ENCODE peak calls at places on chromosomes 5 and 9, in four cellular contexts. K, G, O and L are unnamed samples.

GRCh38 chr5:102049517-102049916 is 246.6 kb downstream of the SLCO4C1 start:
- DNase-seq in K (no peak), G (no peak), O (no peak), L (no peak)

GRCh38 chr9:125631391-125632085 is 75.5 kb downstream of the MAPKAP1 start:
- DNase-seq in K (peak; percentile 32), G (peak; percentile 77), O (no peak), L (no peak)

GRCh38 chr5:97501286-97501964 is 318.4 kb upstream of the RIOK2 start:
- DNase-seq in K (no peak), G (no peak), O (no peak), L (no peak)

GRCh38 chr5:132641841-132642240 is 16.1 kb upstream of the IL13 start:
- DNase-seq in K (no peak), G (no peak), O (no peak), L (no peak)

GRCh38 chr9:21758540-21758939 is 43.9 kb upstream of the MTAP start:
- DNase-seq in K (no peak), G (no peak), O (no peak), L (no peak)

GRCh38 chr9:97790542-97790941 is 62.5 kb upstream of the FOXE1 start:
- DNase-seq in K (no peak), G (no peak), O (no peak), L (no peak)

GRCh38 chr9:94919376-94920098 is 193.0 kb downstream of the AOPEP start:
- DNase-seq in K (no peak), G (no peak), O (no peak), L (peak; percentile 73)

GRCh38 chr9:30970186-30970585 is 1414.3 kb upstream of the ACO1 start:
- DNase-seq in K (no peak), G (no peak), O (no peak), L (no peak)

GRCh38 chr5:13107553-13107952 is 836.9 kb downstream of the DNAH5 start:
- DNase-seq in K (no peak), G (no peak), O (no peak), L (no peak)

GRCh38 chr5:54302267-54302687 is 8.1 kb downstream of the ARL15 start:
- DNase-seq in K (peak; percentile 67), G (no peak), O (no peak), L (no peak)

GRCh38 chr5:176734756-176735342 is 75.5 kb upstream of the UNC5A start:
- DNase-seq in K (peak; percentile 4), G (no peak), O (no peak), L (peak; percentile 16)

GRCh38 chr9:36485647-36486453 is 85.8 kb upstream of the RNF38 start:
- DNase-seq in K (no peak), G (peak; percentile 63), O (no peak), L (no peak)

GRCh38 chr5:98940586-98940985 is 11.8 kb upstream of the CHD1 start:
- DNase-seq in K (peak; percentile 21), G (peak; percentile 12), O (no peak), L (no peak)

GRCh38 chr5:71974165-71974564 is 133.1 kb upstream of the MAP1B start:
- DNase-seq in K (peak; percentile 60), G (no peak), O (no peak), L (no peak)
- H3K27ac ChIP-seq in K (peak overlapping the region; percentile 74), G (no peak overlapping the region), O (no peak overlapping the region), L (peak overlapping the region; percentile 63)

GRCh38 chr5:172773481-172774469 is 2.8 kb upstream of the DUSP1 start:
- DNase-seq in K (peak; percentile 76), G (no peak), O (no peak), L (peak; percentile 62)

GRCh38 chr5:172772112-172772906 is 1.3 kb upstream of the DUSP1 start:
- DNase-seq in K (peak; percentile 87), G (peak; percentile 87), O (peak; percentile 95), L (peak; percentile 98)

GRCh38 chr5:172776235-172776594 is 5.2 kb upstream of the DUSP1 start:
- DNase-seq in K (no peak), G (no peak), O (no peak), L (no peak)

GRCh38 chr5:172775326-172776234 is 4.6 kb upstream of the DUSP1 start:
- DNase-seq in K (peak; percentile 96), G (no peak), O (peak; percentile 79), L (peak; percentile 92)

GRCh38 chr5:172774561-172775271 is 3.7 kb upstream of the DUSP1 start:
- DNase-seq in K (peak; percentile 14), G (no peak), O (no peak), L (no peak)
- H3K27ac ChIP-seq in K (peak overlapping the region; percentile 100), G (no peak overlapping the region), O (no peak overlapping the region), L (peak overlapping the region; percentile 99)

DNA sequence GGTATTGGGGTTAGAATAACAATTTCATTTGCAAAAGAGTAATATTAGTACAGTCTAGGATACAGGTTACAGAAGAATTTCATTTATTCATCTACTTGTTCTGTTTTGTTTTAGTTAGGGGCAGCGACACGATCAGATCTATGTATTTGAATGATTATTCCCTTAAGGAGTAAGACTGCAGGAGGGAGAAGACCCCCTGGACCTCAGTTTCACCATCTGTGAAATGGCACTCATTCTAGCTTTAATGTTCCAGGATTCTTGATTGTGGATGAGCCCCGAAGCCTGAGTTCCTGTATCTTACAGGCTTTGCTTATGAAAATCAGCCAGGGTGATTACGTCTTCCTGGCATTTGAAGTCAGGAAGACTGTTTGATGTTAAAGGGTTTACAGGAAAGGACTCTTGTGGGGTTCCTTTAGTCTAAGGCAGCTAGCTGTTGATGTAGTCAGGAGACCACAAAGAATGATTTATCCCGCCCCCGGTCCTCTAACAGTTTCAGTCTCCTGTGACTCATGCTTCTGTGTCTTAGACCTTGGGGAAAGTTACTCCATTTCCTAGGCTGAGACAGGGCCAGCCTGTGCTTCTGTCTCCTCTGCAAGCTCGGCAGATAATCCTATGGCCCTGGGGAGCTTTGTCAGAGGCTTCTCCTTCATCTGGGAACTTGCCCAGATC is 11.5 kb downstream of the SMIM3 start:
- DNase-seq in K (peak; percentile 87), G (peak; percentile 11), O (no peak), L (no peak)
- H3K27ac ChIP-seq in K (peak overlapping the region; percentile 82), G (no peak overlapping the region), O (no peak overlapping the region), L (peak overlapping the region; percentile 66)

DNA sequence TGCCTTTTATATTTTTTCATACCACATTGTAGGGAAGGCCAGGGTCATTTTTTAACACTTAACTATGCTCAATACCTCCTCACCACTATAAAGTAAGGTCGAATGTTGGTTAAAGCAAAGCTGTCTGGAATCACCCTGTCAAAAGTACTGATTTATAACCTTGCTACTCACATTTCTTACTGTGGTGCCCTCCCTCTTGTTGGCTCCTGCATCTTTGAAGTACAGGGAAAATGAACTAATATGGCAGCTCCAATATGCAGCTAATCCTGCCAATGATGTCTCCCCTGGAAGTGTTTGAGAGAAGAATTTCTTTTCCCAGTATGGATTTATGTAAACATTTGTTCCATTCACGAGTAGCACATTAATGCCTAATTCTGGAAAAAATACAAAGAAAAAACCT is 108.4 kb upstream of the RPS23 start:
- DNase-seq in K (peak; percentile 35), G (no peak), O (no peak), L (no peak)
- H3K27ac ChIP-seq in K (peak overlapping the region; percentile 88), G (no peak overlapping the region), O (no peak overlapping the region), L (no peak overlapping the region)

GRCh38 chr5:130937046-130937445 is 228.0 kb downstream of the HINT1 start:
- DNase-seq in K (no peak), G (no peak), O (no peak), L (no peak)

DNA sequence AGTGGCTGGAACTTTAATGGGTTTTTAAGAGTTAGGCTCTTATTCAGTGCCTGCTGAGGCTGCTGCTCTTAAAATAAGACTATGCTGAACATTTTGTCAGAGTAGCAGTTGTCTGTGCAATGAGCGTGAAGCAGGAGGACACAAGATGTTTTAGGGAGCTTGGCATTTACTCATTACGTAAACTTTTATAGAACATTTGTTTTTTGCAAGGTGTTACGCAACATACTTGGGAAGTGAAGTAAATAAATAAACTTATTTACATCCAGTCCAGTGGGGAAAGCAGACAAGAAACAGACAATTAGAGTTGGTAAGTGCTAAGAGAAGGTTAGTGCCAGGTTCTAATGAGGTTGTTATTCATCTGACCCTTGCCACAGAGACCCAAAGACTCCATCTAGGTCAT is 226.0 kb downstream of the HINT1 start:
- DNase-seq in K (no peak), G (no peak), O (no peak), L (no peak)
- H3K27ac ChIP-seq in K (no peak overlapping the region), G (no peak overlapping the region), O (no peak overlapping the region), L (no peak overlapping the region)